ENCODE peak calls at places on chromosomes 7 and 10, in ten cellular contexts. Z is Peyer's patch, C is colonic mucosa, W is PC-9, U is heart left ventricle, N is astrocyte, E is A549, M is IMR-90, R is body of pancreas, H is aorta. S is an unnamed sample.
A peak's percentile ranks its signal among the peaks of the same experiment; 100 is the strongest.

GRCh38 chr10:6037422-6037821 is 24.7 kb downstream of the IL2RA start:
- DNase-seq in W (no peak), C (peak; percentile 8), R (no peak), M (no peak), Z (no peak), U (no peak), E (no peak), N (no peak), H (no peak), S (peak; percentile 8)

GRCh38 chr7:67711706-67712105 is 715.1 kb downstream of the TYW1 start:
- DNase-seq in Z (no peak), U (no peak), W (no peak), H (no peak), N (no peak), E (no peak), M (no peak), C (no peak), R (no peak), S (no peak)

GRCh38 chr7:148723166-148723559 is 24.5 kb downstream of the CUL1 start:
- DNase-seq in R (no peak), U (no peak), W (no peak), Z (no peak), E (no peak), M (no peak), H (no peak), C (no peak), N (no peak), S (no peak)

GRCh38 chr7:149469806-149470205 is 8.9 kb upstream of the ZNF777 start:
- DNase-seq in M (no peak), H (no peak), Z (no peak), W (no peak), C (no peak), U (no peak), R (no peak), E (no peak), N (no peak), S (no peak)

GRCh38 chr7:73451780-73452398 is 18.3 kb downstream of the FZD9 start:
- DNase-seq in Z (no peak), H (no peak), C (no peak), M (peak; percentile 74), E (peak; percentile 65), U (no peak), W (no peak), R (peak; percentile 58), N (peak; percentile 31), S (peak; percentile 48)

GRCh38 chr10:99630439-99630838 is 10.2 kb upstream of the SLC25A28 start:
- DNase-seq in R (peak; percentile 75), Z (no peak), N (peak; percentile 42), U (no peak), H (no peak), C (peak; percentile 29), W (no peak), M (peak; percentile 64), E (peak; percentile 51), S (no peak)

GRCh38 chr10:80168111-80168511 is 35.6 kb downstream of the PLAC9 start:
- DNase-seq in H (no peak), C (no peak), E (no peak), W (no peak), N (no peak), M (no peak), Z (no peak), R (no peak), U (no peak), S (no peak)

GRCh38 chr7:130896051-130896881 is 162.3 kb upstream of the KLF14 start:
- DNase-seq in Z (no peak), M (peak; percentile 54), W (peak; percentile 73), R (no peak), E (peak; percentile 60), H (no peak), C (no peak), N (no peak), U (no peak), S (no peak)

GRCh38 chr10:4780782-4781181 is 45.2 kb upstream of the AKR1E2 start:
- DNase-seq in Z (no peak), U (no peak), M (peak; percentile 45), C (no peak), H (no peak), E (no peak), R (no peak), W (no peak), N (peak; percentile 72), S (no peak)

GRCh38 chr10:4778761-4779160 is 47.2 kb upstream of the AKR1E2 start:
- DNase-seq in H (no peak), R (no peak), W (no peak), N (no peak), M (no peak), E (no peak), U (no peak), C (no peak), Z (no peak), S (no peak)

GRCh38 chr10:4781955-4782354 is 44.1 kb upstream of the AKR1E2 start:
- DNase-seq in M (no peak), H (no peak), U (no peak), C (no peak), E (no peak), Z (no peak), R (peak; percentile 9), W (no peak), N (no peak), S (no peak)

GRCh38 chr10:4776234-4776638 is 49.8 kb upstream of the AKR1E2 start:
- DNase-seq in U (no peak), W (no peak), R (no peak), N (no peak), C (no peak), Z (no peak), E (no peak), M (no peak), H (no peak), S (no peak)

GRCh38 chr10:4780097-4780496 is 45.9 kb upstream of the AKR1E2 start:
- DNase-seq in M (no peak), H (no peak), W (no peak), E (no peak), C (no peak), R (no peak), U (no peak), Z (no peak), N (no peak), S (no peak)
- H3K4me1 ChIP-seq in M (peaks cover 3% of the 10 kb centered on the region), H (no peaks in the 10 kb centered on the region), W (no peaks in the 10 kb centered on the region), E (peaks cover 13% of the 10 kb centered on the region), C (no peaks in the 10 kb centered on the region), R (no peaks in the 10 kb centered on the region), U (peaks cover 11% of the 10 kb centered on the region), Z (no peaks in the 10 kb centered on the region), N (peaks cover 4% of the 10 kb centered on the region), S (peaks cover 42% of the 10 kb centered on the region)

DNA sequence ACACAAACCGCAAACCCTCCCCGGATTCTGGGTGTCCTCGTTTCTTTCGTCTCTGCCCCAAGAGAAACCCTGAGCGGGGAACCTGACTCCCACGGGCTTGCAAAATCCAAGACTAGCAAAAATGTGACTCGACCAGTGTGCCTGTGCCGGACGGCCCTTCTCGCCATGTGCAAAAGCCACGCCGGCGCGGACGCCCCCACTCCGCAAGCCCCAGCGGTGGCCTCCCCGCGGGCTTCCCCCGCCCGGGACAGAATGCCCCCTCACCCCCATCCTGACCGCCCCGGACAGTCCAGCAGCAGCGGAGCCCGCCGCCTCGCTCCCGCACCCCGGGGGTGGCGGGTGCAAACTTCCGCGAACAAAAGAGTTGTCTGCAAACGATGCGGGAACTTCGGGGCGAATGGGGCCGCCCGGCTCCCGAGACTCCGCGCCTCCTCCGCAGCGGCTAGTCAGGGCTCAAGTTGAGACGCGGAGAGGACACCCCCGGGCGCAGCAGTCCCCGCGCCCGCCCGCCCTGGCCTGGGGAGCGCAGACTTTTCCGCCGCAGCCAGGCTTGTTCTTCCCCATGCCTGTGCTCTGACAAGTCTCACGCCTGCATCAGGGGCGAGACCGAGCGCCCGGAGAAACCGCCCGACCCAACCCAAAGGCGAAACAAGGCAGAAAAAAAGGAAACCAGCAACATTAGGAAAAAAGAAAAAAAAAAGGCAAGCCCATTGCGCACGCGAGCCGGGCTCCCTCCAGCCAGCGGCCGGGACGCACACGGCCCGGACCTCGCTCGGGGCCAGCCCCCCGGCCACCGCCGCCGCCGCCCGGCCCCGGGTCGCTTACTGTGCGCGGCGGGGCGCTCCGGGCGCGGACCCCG is 761 bp downstream of the FAM53B start:
- DNase-seq in U (peak; percentile 84), M (no peak), H (peak; percentile 83), E (peak; percentile 27), C (peak; percentile 48), N (no peak), W (peak; percentile 46), R (peak; percentile 45), Z (no peak), S (peak; percentile 51)
- H3K4me1 ChIP-seq in U (peaks cover 58% of the 10 kb centered on the region), M (peaks cover 11% of the 10 kb centered on the region), H (peaks cover 2% of the 10 kb centered on the region), E (peaks cover 31% of the 10 kb centered on the region), C (peaks cover 33% of the 10 kb centered on the region), N (peaks cover 32% of the 10 kb centered on the region), W (peaks cover 44% of the 10 kb centered on the region), R (peaks cover 47% of the 10 kb centered on the region), Z (peaks cover under 1% of the 10 kb centered on the region), S (peaks cover 32% of the 10 kb centered on the region)

GRCh38 chr7:42227931-42228591 is 8.9 kb downstream of the GLI3 start:
- DNase-seq in Z (no peak), H (peak; percentile 83), U (no peak), N (peak; percentile 49), W (no peak), C (no peak), R (no peak), M (peak; percentile 46), E (no peak), S (no peak)

GRCh38 chr7:42224391-42225003 is 12.5 kb downstream of the GLI3 start:
- DNase-seq in Z (no peak), C (no peak), N (no peak), M (no peak), U (no peak), W (no peak), E (no peak), R (no peak), H (no peak), S (no peak)

GRCh38 chr7:42226354-42226941 is 10.6 kb downstream of the GLI3 start:
- DNase-seq in M (no peak), U (no peak), E (no peak), W (no peak), Z (no peak), N (peak; percentile 20), C (no peak), H (no peak), R (no peak), S (no peak)

GRCh38 chr7:42231043-42231442 is 6.0 kb downstream of the GLI3 start:
- DNase-seq in M (no peak), C (no peak), N (no peak), H (no peak), Z (no peak), R (no peak), U (no peak), W (no peak), E (no peak), S (no peak)

DNA sequence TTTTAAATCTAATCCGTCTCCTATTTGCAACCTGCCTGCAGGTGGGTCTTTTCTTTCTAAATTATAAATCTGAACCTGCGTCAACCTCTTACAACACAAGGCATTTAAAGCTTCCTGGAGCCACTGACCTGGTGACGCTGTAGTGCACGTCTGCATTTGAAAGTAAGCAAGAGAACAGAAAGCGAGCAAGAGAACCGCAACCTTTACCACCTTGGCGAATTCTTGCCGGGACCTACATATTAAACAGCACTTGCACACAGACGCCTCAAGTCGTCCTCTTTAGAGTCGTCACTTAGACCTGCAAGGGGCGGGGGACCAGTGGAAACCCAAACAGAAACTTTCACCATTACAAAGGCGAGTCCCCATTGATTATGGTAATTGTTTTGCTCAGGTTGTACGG is 9.5 kb downstream of the GLI3 start:
- DNase-seq in C (no peak), W (no peak), R (no peak), U (no peak), Z (no peak), E (no peak), H (no peak), N (no peak), M (no peak), S (no peak)
- H3K4me1 ChIP-seq in C (no peaks in the 10 kb centered on the region), W (no peaks in the 10 kb centered on the region), R (peaks cover 12% of the 10 kb centered on the region), U (peaks cover 4% of the 10 kb centered on the region), Z (no peaks in the 10 kb centered on the region), E (no peaks in the 10 kb centered on the region), H (no peaks in the 10 kb centered on the region), N (peaks cover 18% of the 10 kb centered on the region), M (peaks cover 11% of the 10 kb centered on the region), S (peaks cover 2% of the 10 kb centered on the region)

GRCh38 chr7:28163955-28164354 is 16.6 kb downstream of the JAZF1 start:
- DNase-seq in N (peak; percentile 78), R (no peak), M (peak; percentile 91), E (no peak), H (no peak), C (no peak), W (no peak), U (no peak), Z (no peak), S (no peak)

GRCh38 chr7:28168393-28169158 is 12.0 kb downstream of the JAZF1 start:
- DNase-seq in W (no peak), E (no peak), H (no peak), U (no peak), R (no peak), M (peak; percentile 52), C (no peak), N (no peak), Z (peak; percentile 76), S (no peak)

GRCh38 chr7:28166982-28167715 is 13.4 kb downstream of the JAZF1 start:
- DNase-seq in Z (no peak), U (no peak), N (no peak), M (peak; percentile 31), E (no peak), W (no peak), R (no peak), H (no peak), C (no peak), S (no peak)

GRCh38 chr7:28165221-28165807 is 15.3 kb downstream of the JAZF1 start:
- DNase-seq in Z (no peak), W (no peak), M (peak; percentile 25), E (no peak), N (no peak), R (no peak), U (no peak), C (no peak), H (no peak), S (no peak)

GRCh38 chr7:28165971-28166955 is 14.3 kb downstream of the JAZF1 start:
- DNase-seq in Z (no peak), N (peak; percentile 83), W (peak; percentile 62), M (peak; percentile 92), E (no peak), R (no peak), H (no peak), U (no peak), C (no peak), S (no peak)
- H3K4me1 ChIP-seq in Z (no peaks in the 10 kb centered on the region), N (peaks cover 24% of the 10 kb centered on the region), W (peaks cover 14% of the 10 kb centered on the region), M (peaks cover 31% of the 10 kb centered on the region), E (peaks cover 13% of the 10 kb centered on the region), R (no peaks in the 10 kb centered on the region), H (no peaks in the 10 kb centered on the region), U (peaks cover 8% of the 10 kb centered on the region), C (no peaks in the 10 kb centered on the region), S (peaks cover 43% of the 10 kb centered on the region)